ENCODE peak calls at places on chromosome 7, in eight cellular contexts. X is GM12878, J is lower lobe of right lung, P is epithelial cell of esophagus, E is upper lobe of right lung, W is endothelial cell of umbilical vein, O is cardiac fibroblast, Z is astrocyte of the cerebellum. U is an unnamed sample.

GRCh38 chr7:28533731-28534531 is 121.6 kb downstream of the CREB5 start:
- DNase-seq in W (peak), X (no peak), P (peak), J (no peak), E (no peak), O (peak), Z (peak), U (no peak)

GRCh38 chr7:100583132-100584045 is 2.5 kb downstream of the LRCH4 start:
- DNase-seq in P (peak), E (peak), J (peak), Z (no peak), O (peak), W (peak), X (peak), U (no peak)

GRCh38 chr7:29341156-29341555 is 146.6 kb downstream of the CHN2 start:
- DNase-seq in E (no peak), X (no peak), Z (no peak), J (no peak), W (no peak), O (no peak), P (peak), U (no peak)

GRCh38 chr7:47571355-47572100 is 10.4 kb downstream of the TNS3 start:
- DNase-seq in E (peak), X (no peak), P (peak), J (peak), O (peak), Z (peak), W (no peak), U (peak)

GRCh38 chr7:151696738-151697514 is 177.2 kb upstream of the RHEB start:
- DNase-seq in E (no peak), X (no peak), Z (no peak), O (no peak), P (peak), W (no peak), J (no peak), U (no peak)

GRCh38 chr7:42972703-42973500 is 40.7 kb downstream of the MRPL32 start:
- DNase-seq in E (no peak), Z (peak), J (no peak), X (no peak), W (peak), O (peak), P (peak), U (peak)

GRCh38 chr7:99476107-99476506 is 3.4 kb downstream of the ZNF789 start:
- DNase-seq in E (no peak), O (no peak), P (no peak), X (no peak), J (peak), Z (no peak), W (no peak), U (no peak)

GRCh38 chr7:24284699-24285506 is 913 bp downstream of the NPY start:
- DNase-seq in J (no peak), X (no peak), E (no peak), Z (no peak), W (no peak), P (no peak), O (no peak), U (no peak)

GRCh38 chr7:138849701-138850100 is 51.7 kb upstream of the ATP6V0A4 start:
- DNase-seq in P (no peak), J (no peak), W (no peak), E (no peak), O (no peak), X (no peak), Z (no peak), U (no peak)

GRCh38 chr7:28597284-28597683 is 185.0 kb downstream of the CREB5 start:
- DNase-seq in O (no peak), X (no peak), P (no peak), J (no peak), Z (no peak), W (no peak), E (no peak), U (no peak)

GRCh38 chr7:155052982-155053381 is 17.1 kb upstream of the HTR5A start:
- DNase-seq in J (no peak), O (no peak), E (no peak), Z (no peak), P (no peak), X (no peak), W (no peak), U (no peak)

GRCh38 chr7:103083210-103083609 is 8.3 kb downstream of the ARMC10 start:
- DNase-seq in E (no peak), Z (no peak), W (no peak), J (no peak), P (no peak), O (no peak), X (no peak), U (no peak)

GRCh38 chr7:150585199-150585598 is 18.0 kb downstream of the GIMAP4 start:
- DNase-seq in O (no peak), P (no peak), J (no peak), Z (no peak), E (no peak), X (no peak), W (no peak), U (no peak)

GRCh38 chr7:92698237-92698841 is 108.1 kb upstream of the FAM133B start:
- DNase-seq in O (peak), J (no peak), Z (peak), X (no peak), P (peak), E (no peak), W (peak), U (peak)

GRCh38 chr7:143244321-143244720 is 18.9 kb upstream of the GSTK1 start:
- DNase-seq in X (no peak), Z (no peak), W (no peak), E (no peak), J (no peak), O (no peak), P (no peak), U (no peak)

GRCh38 chr7:22667562-22668239 is 59.3 kb upstream of the IL6 start:
- DNase-seq in Z (no peak), W (peak), J (no peak), O (peak), P (peak), E (no peak), X (no peak), U (no peak)

GRCh38 chr7:38465946-38466345 is 165.2 kb downstream of the AMPH start:
- DNase-seq in J (no peak), E (no peak), W (peak), P (no peak), Z (peak), X (no peak), O (peak), U (no peak)

GRCh38 chr7:47484923-47485639 is 96.8 kb downstream of the TNS3 start:
- DNase-seq in J (no peak), E (no peak), X (no peak), Z (no peak), P (no peak), O (no peak), W (no peak), U (no peak)

GRCh38 chr7:4745971-4746919 is 29.2 kb upstream of the AP5Z1 start:
- DNase-seq in Z (no peak), W (peak), X (peak), O (peak), E (no peak), J (no peak), P (peak), U (peak)
- H3K4me3 ChIP-seq in Z (no peak), W (peak), X (peak), O (peak), E (peak), J (peak), P (peak), U (peak)

GRCh38 chr7:822692-823276 is 9.5 kb upstream of the SUN1 start:
- DNase-seq in X (no peak), P (no peak), O (no peak), Z (no peak), E (no peak), J (no peak), W (no peak), U (no peak)

GRCh38 chr7:820341-820740 is 11.9 kb upstream of the SUN1 start:
- DNase-seq in E (no peak), W (no peak), Z (no peak), X (no peak), P (no peak), O (no peak), J (no peak), U (no peak)

GRCh38 chr7:823639-824038 is 8.6 kb upstream of the SUN1 start:
- DNase-seq in J (no peak), O (no peak), X (no peak), E (no peak), P (no peak), Z (no peak), W (peak), U (no peak)

GRCh38 chr7:824106-824505 is 8.2 kb upstream of the SUN1 start:
- DNase-seq in J (no peak), X (no peak), P (no peak), Z (no peak), O (no peak), E (no peak), W (no peak), U (no peak)

DNA sequence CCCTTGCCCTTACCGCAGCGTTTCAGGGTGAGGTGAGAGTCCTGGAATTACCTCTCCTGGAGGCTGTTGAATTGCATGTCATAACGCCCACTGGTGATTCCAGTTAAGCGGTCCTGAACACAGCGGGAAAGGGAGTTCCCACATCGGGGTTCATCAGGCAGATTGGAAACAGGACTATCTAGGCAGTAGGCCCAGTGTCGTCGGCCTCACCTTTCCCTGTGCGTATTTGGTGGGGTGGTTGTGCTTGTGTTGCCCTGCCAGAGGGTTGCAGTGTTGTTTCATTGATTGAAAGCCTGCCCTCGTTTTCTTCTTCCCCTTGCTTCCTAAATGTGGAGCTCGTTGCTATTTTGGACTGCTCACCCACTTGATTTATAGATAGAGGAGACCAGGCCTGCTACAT is 10.6 kb upstream of the SUN1 start:
- DNase-seq in J (peak), O (no peak), P (no peak), E (no peak), Z (no peak), X (no peak), W (no peak), U (no peak)
- H3K4me3 ChIP-seq in J (no peak), O (no peak), P (no peak), E (no peak), Z (no peak), X (no peak), W (no peak), U (no peak)

GRCh38 chr7:128891110-128891941 is 19.2 kb downstream of the KCP start:
- DNase-seq in X (no peak), J (no peak), Z (no peak), E (peak), O (no peak), W (no peak), P (peak), U (no peak)
- H3K4me3 ChIP-seq in X (no peak), J (peak), Z (no peak), E (peak), O (no peak), W (no peak), P (peak), U (no peak)

GRCh38 chr7:132350741-132351140 is 225.5 kb downstream of the PLXNA4 start:
- DNase-seq in E (no peak), P (no peak), J (no peak), O (no peak), X (no peak), W (no peak), Z (no peak), U (no peak)

GRCh38 chr7:132354527-132354926 is 221.7 kb downstream of the PLXNA4 start:
- DNase-seq in E (no peak), O (peak), J (no peak), P (no peak), Z (no peak), X (no peak), W (no peak), U (no peak)

GRCh38 chr7:132352774-132353173 is 223.5 kb downstream of the PLXNA4 start:
- DNase-seq in W (no peak), E (no peak), J (no peak), Z (no peak), X (no peak), O (peak), P (no peak), U (peak)

GRCh38 chr7:132353902-132354301 is 222.4 kb downstream of the PLXNA4 start:
- DNase-seq in J (no peak), P (no peak), Z (no peak), O (no peak), E (no peak), X (no peak), W (no peak), U (no peak)

GRCh38 chr7:132351858-132352539 is 224.3 kb downstream of the PLXNA4 start:
- DNase-seq in J (no peak), W (no peak), O (peak), X (no peak), E (no peak), Z (no peak), P (no peak), U (no peak)
- H3K4me3 ChIP-seq in J (no peak), W (no peak), O (no peak), X (no peak), E (no peak), Z (no peak), P (no peak), U (no peak)

GRCh38 chr7:41612798-41613197 is 90.1 kb downstream of the INHBA start:
- DNase-seq in W (no peak), O (no peak), P (no peak), E (no peak), Z (no peak), J (no peak), X (no peak), U (no peak)
- H3K4me3 ChIP-seq in W (no peak), O (no peak), P (no peak), E (no peak), Z (no peak), J (no peak), X (no peak), U (no peak)

GRCh38 chr7:27172388-27172774 is 1.7 kb downstream of the HOXA10 start:
- DNase-seq in W (peak), J (no peak), Z (no peak), P (no peak), X (no peak), E (peak), O (no peak), U (no peak)
- H3K4me3 ChIP-seq in W (peak), J (peak), Z (no peak), P (no peak), X (no peak), E (no peak), O (no peak), U (peak)

DNA sequence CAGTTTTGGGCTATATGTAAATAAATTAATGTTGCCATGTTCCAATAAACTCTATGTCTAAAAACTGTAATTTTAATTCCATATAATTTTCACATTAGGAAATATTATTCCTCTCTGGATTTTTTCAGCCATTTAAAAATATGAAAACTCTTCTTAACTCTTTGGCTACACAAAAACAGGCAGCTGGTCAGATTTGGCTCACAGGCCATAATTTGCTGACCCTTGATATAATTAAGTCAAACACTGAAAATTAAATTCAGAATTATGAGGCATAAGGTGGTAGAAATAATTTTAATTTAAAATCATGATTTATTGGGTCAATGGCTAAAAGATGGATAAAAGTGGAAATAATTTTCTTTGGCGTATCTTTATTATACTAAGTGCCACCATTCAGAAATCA is 167.0 kb upstream of the ETV1 start:
- DNase-seq in J (no peak), P (no peak), Z (no peak), O (no peak), E (no peak), W (no peak), X (no peak), U (no peak)
- H3K4me3 ChIP-seq in J (no peak), P (no peak), Z (no peak), O (no peak), E (no peak), W (no peak), X (no peak), U (no peak)

GRCh38 chr7:145909956-145910611 is 206.5 kb upstream of the CNTNAP2 start:
- DNase-seq in X (no peak), J (no peak), E (no peak), Z (no peak), W (no peak), O (peak), P (no peak), U (no peak)
- H3K4me3 ChIP-seq in X (no peak), J (no peak), E (no peak), Z (no peak), W (no peak), O (no peak), P (no peak), U (no peak)

U was measured in AG09309.